ENCODE peak calls at places on chromosomes 3 and 15, in six cellular contexts. One of them, this sample, is unnamed.

GRCh38 chr3:154095832-154096421 is 25.3 kb upstream of the ARHGEF26 start:
- DNase-seq in neural progenitor cell: no peak
- DNase-seq in GM23248: peak; percentile 53
- DNase-seq in HCT116: peak; percentile 12
- DNase-seq in MM.1S: peak; percentile 30
- DNase-seq in SK-N-SH: no peak
- DNase-seq in this sample: peak; percentile 55

GRCh38 chr3:20316238-20316637 is 130.2 kb upstream of the SGO1 start:
- DNase-seq in neural progenitor cell: no peak
- DNase-seq in GM23248: no peak
- DNase-seq in HCT116: no peak
- DNase-seq in MM.1S: no peak
- DNase-seq in SK-N-SH: no peak
- DNase-seq in this sample: peak; percentile 26

GRCh38 chr3:151827816-151828215 is 13.9 kb downstream of the AADAC start:
- DNase-seq in neural progenitor cell: no peak
- DNase-seq in GM23248: no peak
- DNase-seq in HCT116: no peak
- DNase-seq in MM.1S: no peak
- DNase-seq in SK-N-SH: no peak
- DNase-seq in this sample: peak; percentile 37

GRCh38 chr3:20905210-20905805 is 719.3 kb upstream of the SGO1 start:
- DNase-seq in neural progenitor cell: no peak
- DNase-seq in GM23248: no peak
- DNase-seq in HCT116: no peak
- DNase-seq in MM.1S: no peak
- DNase-seq in SK-N-SH: no peak
- DNase-seq in this sample: no peak

GRCh38 chr3:187166750-187167149 is 27.5 kb upstream of the RPL39L start:
- DNase-seq in neural progenitor cell: no peak
- DNase-seq in GM23248: no peak
- DNase-seq in HCT116: no peak
- DNase-seq in MM.1S: no peak
- DNase-seq in SK-N-SH: no peak
- DNase-seq in this sample: no peak

GRCh38 chr3:25454411-25454927 is 26.4 kb downstream of the RARB start:
- DNase-seq in neural progenitor cell: no peak
- DNase-seq in GM23248: peak; percentile 74
- DNase-seq in HCT116: no peak
- DNase-seq in MM.1S: no peak
- DNase-seq in SK-N-SH: no peak
- DNase-seq in this sample: peak; percentile 29

GRCh38 chr15:60620707-60621106 is 141.8 kb upstream of the ICE2 start:
- DNase-seq in neural progenitor cell: no peak
- DNase-seq in GM23248: peak; percentile 68
- DNase-seq in HCT116: no peak
- DNase-seq in MM.1S: no peak
- DNase-seq in SK-N-SH: no peak
- DNase-seq in this sample: no peak

GRCh38 chr3:107428051-107428858 is 51.0 kb downstream of the CCDC54 start:
- DNase-seq in neural progenitor cell: no peak
- DNase-seq in GM23248: no peak
- DNase-seq in HCT116: no peak
- DNase-seq in MM.1S: no peak
- DNase-seq in SK-N-SH: no peak
- DNase-seq in this sample: no peak

GRCh38 chr15:64246364-64247189 is 83.8 kb upstream of the PPIB start:
- DNase-seq in neural progenitor cell: no peak
- DNase-seq in GM23248: peak; percentile 92
- DNase-seq in HCT116: peak; percentile 87
- DNase-seq in MM.1S: peak; percentile 59
- DNase-seq in SK-N-SH: no peak
- DNase-seq in this sample: peak; percentile 77

GRCh38 chr15:66276546-66276945 is 16.8 kb upstream of the DIS3L start:
- DNase-seq in neural progenitor cell: no peak
- DNase-seq in GM23248: no peak
- DNase-seq in HCT116: no peak
- DNase-seq in MM.1S: no peak
- DNase-seq in SK-N-SH: no peak
- DNase-seq in this sample: no peak

GRCh38 chr15:57604502-57604901 is 12.8 kb downstream of the MYZAP start:
- DNase-seq in neural progenitor cell: no peak
- DNase-seq in GM23248: no peak
- DNase-seq in HCT116: no peak
- DNase-seq in MM.1S: no peak
- DNase-seq in SK-N-SH: no peak
- DNase-seq in this sample: no peak

GRCh38 chr3:110711130-110711832 is 360.3 kb upstream of the NECTIN3 start:
- DNase-seq in neural progenitor cell: no peak
- DNase-seq in GM23248: no peak
- DNase-seq in HCT116: no peak
- DNase-seq in MM.1S: no peak
- DNase-seq in SK-N-SH: no peak
- DNase-seq in this sample: no peak

GRCh38 chr3:173894-174293 is 22.7 kb upstream of the CHL1 start:
- DNase-seq in neural progenitor cell: no peak
- DNase-seq in GM23248: no peak
- DNase-seq in HCT116: no peak
- DNase-seq in MM.1S: peak; percentile 10
- DNase-seq in SK-N-SH: no peak
- DNase-seq in this sample: no peak

GRCh38 chr15:96870510-96871039 is 540.1 kb downstream of the NR2F2 start:
- DNase-seq in neural progenitor cell: no peak
- DNase-seq in GM23248: no peak
- DNase-seq in HCT116: no peak
- DNase-seq in MM.1S: no peak
- DNase-seq in SK-N-SH: no peak
- DNase-seq in this sample: no peak

GRCh38 chr3:30548605-30549004 is 57.8 kb upstream of the TGFBR2 start:
- DNase-seq in neural progenitor cell: no peak
- DNase-seq in GM23248: peak; percentile 21
- DNase-seq in HCT116: no peak
- DNase-seq in MM.1S: no peak
- DNase-seq in SK-N-SH: peak; percentile 32
- DNase-seq in this sample: peak; percentile 6

GRCh38 chr15:50077242-50077641 is 41.8 kb downstream of the ATP8B4 start:
- DNase-seq in neural progenitor cell: no peak
- DNase-seq in GM23248: no peak
- DNase-seq in HCT116: no peak
- DNase-seq in MM.1S: no peak
- DNase-seq in SK-N-SH: no peak
- DNase-seq in this sample: no peak

GRCh38 chr15:77869021-77869895 is 208.3 kb downstream of the TBC1D2B start:
- DNase-seq in neural progenitor cell: no peak
- DNase-seq in GM23248: peak; percentile 40
- DNase-seq in HCT116: no peak
- DNase-seq in MM.1S: no peak
- DNase-seq in SK-N-SH: no peak
- DNase-seq in this sample: peak; percentile 46

GRCh38 chr15:63079938-63080626 is 37.5 kb downstream of the TPM1 start:
- DNase-seq in neural progenitor cell: no peak
- DNase-seq in GM23248: peak; percentile 84
- DNase-seq in HCT116: peak; percentile 12
- DNase-seq in MM.1S: no peak
- DNase-seq in SK-N-SH: no peak
- DNase-seq in this sample: peak; percentile 64

GRCh38 chr15:74955017-74955416 is 1.6 kb downstream of the RPP25 start:
- DNase-seq in neural progenitor cell: no peak
- DNase-seq in GM23248: no peak
- DNase-seq in HCT116: no peak
- DNase-seq in MM.1S: no peak
- DNase-seq in SK-N-SH: peak; percentile 31
- DNase-seq in this sample: no peak

GRCh38 chr3:196108075-196108743 is 26.3 kb upstream of the TFRC start:
- DNase-seq in neural progenitor cell: peak; percentile 20
- DNase-seq in GM23248: no peak
- DNase-seq in HCT116: no peak
- DNase-seq in MM.1S: no peak
- DNase-seq in SK-N-SH: no peak
- DNase-seq in this sample: peak; percentile 40

GRCh38 chr3:186107148-186108105 is 1.5 kb downstream of the ETV5 start:
- DNase-seq in neural progenitor cell: peak; percentile 93
- DNase-seq in GM23248: peak; percentile 86
- DNase-seq in HCT116: peak; percentile 34
- DNase-seq in MM.1S: peak; percentile 78
- DNase-seq in SK-N-SH: peak; percentile 73
- DNase-seq in this sample: peak; percentile 75

GRCh38 chr3:188900421-188900941 is 271.3 kb upstream of the TPRG1 start:
- DNase-seq in neural progenitor cell: no peak
- DNase-seq in GM23248: peak; percentile 94
- DNase-seq in HCT116: peak; percentile 69
- DNase-seq in MM.1S: no peak
- DNase-seq in SK-N-SH: no peak
- DNase-seq in this sample: peak; percentile 82

GRCh38 chr3:172635588-172635987 is 75.3 kb downstream of the NCEH1 start:
- DNase-seq in neural progenitor cell: no peak
- DNase-seq in GM23248: peak; percentile 38
- DNase-seq in HCT116: peak; percentile 22
- DNase-seq in MM.1S: no peak
- DNase-seq in SK-N-SH: no peak
- DNase-seq in this sample: peak; percentile 45

GRCh38 chr3:15858547-15859506 is 61.0 kb upstream of the ANKRD28 start:
- DNase-seq in neural progenitor cell: peak; percentile 60
- DNase-seq in GM23248: peak; percentile 32
- DNase-seq in HCT116: no peak
- DNase-seq in MM.1S: peak; percentile 93
- DNase-seq in SK-N-SH: peak; percentile 60
- DNase-seq in this sample: peak; percentile 55

GRCh38 chr3:141878812-141879211 is 2.4 kb downstream of the ATP1B3 start:
- DNase-seq in neural progenitor cell: no peak
- DNase-seq in GM23248: peak; percentile 53
- DNase-seq in HCT116: no peak
- DNase-seq in MM.1S: no peak
- DNase-seq in SK-N-SH: peak; percentile 34
- DNase-seq in this sample: no peak

GRCh38 chr3:145013931-145014330 is 1042.3 kb downstream of the DIPK2A start:
- DNase-seq in neural progenitor cell: no peak
- DNase-seq in GM23248: no peak
- DNase-seq in HCT116: no peak
- DNase-seq in MM.1S: no peak
- DNase-seq in SK-N-SH: no peak
- DNase-seq in this sample: no peak

GRCh38 chr3:145017959-145018358 is 1046.3 kb downstream of the DIPK2A start:
- DNase-seq in neural progenitor cell: no peak
- DNase-seq in GM23248: no peak
- DNase-seq in HCT116: no peak
- DNase-seq in MM.1S: no peak
- DNase-seq in SK-N-SH: no peak
- DNase-seq in this sample: peak; percentile 58

DNA sequence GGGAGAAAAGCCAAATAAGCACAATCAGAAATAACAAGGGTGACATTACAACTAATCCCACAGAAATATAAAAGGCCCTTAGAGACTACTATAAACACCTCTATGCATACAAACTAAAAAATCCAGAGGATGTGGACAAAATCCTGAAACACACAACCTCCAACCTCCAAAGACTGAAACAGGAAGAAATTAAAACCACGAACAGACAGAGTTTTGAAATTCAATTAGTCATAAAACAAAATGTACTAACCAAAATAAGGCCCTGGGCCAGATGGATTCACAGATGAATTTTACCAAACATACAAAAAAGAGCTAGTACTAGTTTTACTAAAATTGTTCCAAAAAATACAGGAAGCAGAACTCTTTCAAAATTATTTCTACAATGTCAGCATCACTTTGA is 1043.6 kb downstream of the DIPK2A start:
- DNase-seq in neural progenitor cell: no peak
- DNase-seq in GM23248: peak; percentile 11
- DNase-seq in HCT116: no peak
- DNase-seq in MM.1S: no peak
- DNase-seq in SK-N-SH: no peak
- DNase-seq in this sample: peak; percentile 35
- TF ChIP-seq EZH2phosphoT487 in neural progenitor cell: no peak
- TF ChIP-seq EZH2phosphoT487 in GM23248: no peak
- TF ChIP-seq EZH2phosphoT487 in HCT116: no peak
- TF ChIP-seq EZH2phosphoT487 in MM.1S: no peak
- TF ChIP-seq EZH2phosphoT487 in SK-N-SH: no peak
- TF ChIP-seq EZH2phosphoT487 in this sample: no peak

GRCh38 chr3:135597855-135598254 is 367.7 kb upstream of the PPP2R3A start:
- DNase-seq in neural progenitor cell: no peak
- DNase-seq in GM23248: no peak
- DNase-seq in HCT116: no peak
- DNase-seq in MM.1S: no peak
- DNase-seq in SK-N-SH: no peak
- DNase-seq in this sample: no peak

GRCh38 chr3:135596563-135596962 is 369.0 kb upstream of the PPP2R3A start:
- DNase-seq in neural progenitor cell: no peak
- DNase-seq in GM23248: no peak
- DNase-seq in HCT116: no peak
- DNase-seq in MM.1S: no peak
- DNase-seq in SK-N-SH: no peak
- DNase-seq in this sample: no peak
- H3K9ac ChIP-seq in neural progenitor cell: no peak overlapping the region
- H3K9ac ChIP-seq in GM23248: no peak overlapping the region
- H3K9ac ChIP-seq in HCT116: no peak overlapping the region
- H3K9ac ChIP-seq in MM.1S: no peak overlapping the region
- H3K9ac ChIP-seq in SK-N-SH: no peak overlapping the region
- H3K9ac ChIP-seq in this sample: no peak overlapping the region

DNA sequence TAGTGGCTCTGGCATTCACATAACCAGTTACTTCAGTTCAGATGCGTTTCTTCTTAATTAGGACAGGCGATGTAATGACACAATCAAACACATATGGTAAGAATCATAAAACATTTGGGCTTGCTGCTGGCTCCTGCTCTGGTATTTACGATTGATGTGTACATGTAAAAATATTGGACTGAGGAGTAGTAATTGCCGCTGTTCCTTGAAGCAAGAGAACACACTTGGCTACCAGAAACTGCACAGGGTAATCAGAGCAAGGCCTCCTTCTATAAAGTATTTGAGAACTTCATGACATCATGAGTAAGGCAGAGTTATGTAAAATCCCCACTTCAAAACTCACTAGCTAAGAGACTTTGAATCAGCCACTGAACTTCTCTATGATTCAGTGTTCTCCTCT is 158.1 kb downstream of the SSR3 start:
- DNase-seq in neural progenitor cell: no peak
- DNase-seq in GM23248: peak; percentile 59
- DNase-seq in HCT116: no peak
- DNase-seq in MM.1S: no peak
- DNase-seq in SK-N-SH: no peak
- DNase-seq in this sample: no peak
- TF ChIP-seq EZH2phosphoT487 in neural progenitor cell: no peak
- TF ChIP-seq EZH2phosphoT487 in GM23248: no peak
- TF ChIP-seq EZH2phosphoT487 in HCT116: no peak
- TF ChIP-seq EZH2phosphoT487 in MM.1S: no peak
- TF ChIP-seq EZH2phosphoT487 in SK-N-SH: no peak
- TF ChIP-seq EZH2phosphoT487 in this sample: no peak

DNA sequence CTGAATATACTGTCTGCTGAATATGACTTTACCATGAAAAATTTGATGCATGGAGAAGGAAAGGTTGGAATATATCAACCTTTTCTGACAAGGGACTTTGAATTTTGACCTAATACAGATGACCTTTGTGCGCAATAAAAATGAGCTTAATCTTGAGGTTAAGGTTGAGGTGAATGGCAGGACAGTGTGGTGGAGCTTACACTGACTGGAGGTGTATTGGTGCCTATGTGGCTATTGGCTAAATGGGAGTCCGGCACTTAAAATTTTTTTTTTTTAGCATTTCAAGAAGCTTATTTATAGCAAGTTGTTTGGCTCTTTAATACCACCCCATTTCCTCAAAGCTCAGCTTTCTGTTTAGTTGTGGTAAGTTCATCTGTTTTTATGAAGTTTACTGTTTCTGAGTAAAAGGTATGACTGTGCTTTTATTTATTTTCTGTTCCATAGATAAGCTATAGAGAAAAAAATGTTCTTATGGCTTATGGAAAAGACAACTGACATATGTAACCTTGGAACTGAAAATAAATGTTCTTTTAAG is 15.2 kb downstream of the CDIN1 start:
- DNase-seq in neural progenitor cell: no peak
- DNase-seq in GM23248: no peak
- DNase-seq in HCT116: no peak
- DNase-seq in MM.1S: peak; percentile 60
- DNase-seq in SK-N-SH: no peak
- DNase-seq in this sample: peak; percentile 76
- H3K9ac ChIP-seq in neural progenitor cell: no peak overlapping the region
- H3K9ac ChIP-seq in GM23248: no peak overlapping the region
- H3K9ac ChIP-seq in HCT116: no peak overlapping the region
- H3K9ac ChIP-seq in MM.1S: peak overlapping the region; percentile 6
- H3K9ac ChIP-seq in SK-N-SH: no peak overlapping the region
- H3K9ac ChIP-seq in this sample: no peak overlapping the region

This sample was measured in PC-3.